ENCODE peak calls at places on chromosomes 2 and 18, in six cellular contexts. C is sigmoid colon, G is prostate gland, I is spleen, Q is HCT116, X is vagina. B is an unnamed sample. For H3K27me3, the result is how much of the 10 kb centered on the place peaks cover.

GRCh38 chr18:32010124-32010745 is 8.4 kb upstream of the RNF125 start:
- DNase-seq in C (no peak), G (no peak), I (no peak), Q (peak), X (no peak), B (no peak)

GRCh38 chr2:128317186-128317897 is 1.3 kb downstream of the HS6ST1 start:
- DNase-seq in C (peak), G (peak), I (peak), Q (no peak), X (peak), B (peak)

GRCh38 chr2:53098323-53099073 is 669.1 kb upstream of the CHAC2 start:
- DNase-seq in C (no peak), G (no peak), I (no peak), Q (no peak), X (no peak), B (no peak)

GRCh38 chr2:184530239-184530638 is 68.1 kb upstream of the ZNF804A start:
- DNase-seq in C (no peak), G (no peak), I (peak), Q (no peak), X (no peak), B (no peak)

GRCh38 chr2:106159867-106160785 is 34.0 kb downstream of the UXS1 start:
- DNase-seq in C (no peak), G (no peak), I (peak), Q (no peak), X (no peak), B (no peak)

GRCh38 chr2:36338827-36339145 is 16.8 kb upstream of the CRIM1 start:
- DNase-seq in C (no peak), G (no peak), I (no peak), Q (no peak), X (no peak), B (no peak)

GRCh38 chr2:157793053-157793612 is 83.0 kb downstream of the ACVR1 start:
- DNase-seq in C (no peak), G (no peak), I (no peak), Q (no peak), X (no peak), B (no peak)

GRCh38 chr2:84970266-84970955 is 550 bp upstream of the KCMF1 start:
- DNase-seq in C (peak), G (peak), I (peak), Q (no peak), X (no peak), B (peak)

GRCh38 chr2:12636837-12637581 is 79.7 kb upstream of the TRIB2 start:
- DNase-seq in C (no peak), G (no peak), I (no peak), Q (no peak), X (no peak), B (no peak)

GRCh38 chr2:133522204-133522603 is 46.1 kb downstream of the NCKAP5 start:
- DNase-seq in C (no peak), G (no peak), I (no peak), Q (no peak), X (no peak), B (no peak)

GRCh38 chr18:10197097-10197496 is 257.3 kb upstream of the APCDD1 start:
- DNase-seq in C (no peak), G (no peak), I (no peak), Q (no peak), X (no peak), B (no peak)

GRCh38 chr2:30756051-30756719 is 51.1 kb downstream of the CAPN13 start:
- DNase-seq in C (peak), G (peak), I (peak), Q (no peak), X (no peak), B (no peak)

GRCh38 chr2:19733951-19734425 is 167.8 kb downstream of the TTC32 start:
- DNase-seq in C (no peak), G (no peak), I (no peak), Q (no peak), X (no peak), B (no peak)

GRCh38 chr2:17851731-17852585 is 26.5 kb upstream of the KCNS3 start:
- DNase-seq in C (peak), G (peak), I (no peak), Q (peak), X (peak), B (peak)

GRCh38 chr2:98027955-98028593 is 32.3 kb upstream of the TMEM131 start:
- DNase-seq in C (no peak), G (no peak), I (no peak), Q (no peak), X (no peak), B (no peak)

GRCh38 chr2:209845666-209846065 is 74.0 kb downstream of the UNC80 start:
- DNase-seq in C (no peak), G (no peak), I (no peak), Q (no peak), X (no peak), B (no peak)

GRCh38 chr2:7666561-7667259 is 749.5 kb downstream of the RNF144A start:
- DNase-seq in C (no peak), G (no peak), I (no peak), Q (no peak), X (no peak), B (no peak)

GRCh38 chr18:2890606-2891005 is 43.8 kb downstream of the EMILIN2 start:
- DNase-seq in C (no peak), G (no peak), I (no peak), Q (no peak), X (no peak), B (no peak)

GRCh38 chr2:99722726-99723125 is 232.9 kb upstream of the REV1 start:
- DNase-seq in C (no peak), G (no peak), I (no peak), Q (no peak), X (no peak), B (no peak)

GRCh38 chr2:229330952-229331351 is 59.9 kb upstream of the PID1 start:
- DNase-seq in C (no peak), G (no peak), I (no peak), Q (no peak), X (no peak), B (no peak)

GRCh38 chr18:6881034-6881800 is 151.7 kb downstream of the ARHGAP28 start:
- DNase-seq in C (no peak), G (peak), I (no peak), Q (no peak), X (no peak), B (no peak)

GRCh38 chr2:217478831-217479435 is 523.9 kb downstream of the TNS1 start:
- DNase-seq in C (no peak), G (no peak), I (no peak), Q (no peak), X (no peak), B (no peak)

GRCh38 chr2:171434671-171434980 is 600 bp downstream of the DCAF17 start:
- DNase-seq in C (peak), G (peak), I (no peak), Q (no peak), X (no peak), B (peak)

GRCh38 chr18:28834889-28835288 is 658.0 kb upstream of the CDH2 start:
- DNase-seq in C (no peak), G (no peak), I (no peak), Q (no peak), X (no peak), B (no peak)

GRCh38 chr18:76592981-76593381 is 97.9 kb upstream of the ZNF516 start:
- DNase-seq in C (no peak), G (no peak), I (no peak), Q (no peak), X (no peak), B (no peak)

GRCh38 chr2:205650450-205650849 is 31.9 kb upstream of the NRP2 start:
- DNase-seq in C (no peak), G (no peak), I (no peak), Q (no peak), X (peak), B (no peak)

GRCh38 chr2:205654878-205655601 is 27.3 kb upstream of the NRP2 start:
- DNase-seq in C (no peak), G (no peak), I (no peak), Q (no peak), X (peak), B (no peak)

GRCh38 chr2:232937278-232937906 is 67.3 kb downstream of the SNORC start:
- DNase-seq in C (no peak), G (no peak), I (no peak), Q (no peak), X (no peak), B (no peak)

GRCh38 chr2:235085476-235085875 is 133.7 kb downstream of the SH3BP4 start:
- DNase-seq in C (no peak), G (no peak), I (no peak), Q (no peak), X (no peak), B (no peak)

GRCh38 chr2:23388292-23388691 is 3.3 kb downstream of the KLHL29 start:
- DNase-seq in C (no peak), G (no peak), I (no peak), Q (no peak), X (no peak), B (no peak)

GRCh38 chr2:172256886-172257285 is 154.2 kb upstream of the DLX2 start:
- DNase-seq in C (no peak), G (no peak), I (no peak), Q (no peak), X (no peak), B (no peak)

GRCh38 chr2:238711346-238711745 is 136.5 kb upstream of the TWIST2 start:
- DNase-seq in C (no peak), G (peak), I (no peak), Q (no peak), X (no peak), B (no peak)

GRCh38 chr2:148614332-148615049 is 30.1 kb upstream of the EPC2 start:
- DNase-seq in C (no peak), G (no peak), I (no peak), Q (peak), X (no peak), B (peak)

GRCh38 chr2:67323209-67323991 is 73.7 kb upstream of the ETAA1 start:
- DNase-seq in C (no peak), G (no peak), I (no peak), Q (no peak), X (no peak), B (no peak)

GRCh38 chr2:126909366-126909765 is 10.7 kb downstream of the TEX51 start:
- DNase-seq in C (no peak), G (no peak), I (no peak), Q (no peak), X (peak), B (no peak)

GRCh38 chr18:49613741-49614151 is 51.9 kb downstream of the LIPG start:
- DNase-seq in C (no peak), G (peak), I (no peak), Q (no peak), X (no peak), B (no peak)

GRCh38 chr2:647691-648231 is 29.4 kb downstream of the TMEM18 start:
- DNase-seq in C (peak), G (peak), I (no peak), Q (no peak), X (peak), B (no peak)

GRCh38 chr2:42101641-42102605 is 54.1 kb downstream of the PKDCC start:
- DNase-seq in C (peak), G (no peak), I (peak), Q (no peak), X (no peak), B (peak)

DNA sequence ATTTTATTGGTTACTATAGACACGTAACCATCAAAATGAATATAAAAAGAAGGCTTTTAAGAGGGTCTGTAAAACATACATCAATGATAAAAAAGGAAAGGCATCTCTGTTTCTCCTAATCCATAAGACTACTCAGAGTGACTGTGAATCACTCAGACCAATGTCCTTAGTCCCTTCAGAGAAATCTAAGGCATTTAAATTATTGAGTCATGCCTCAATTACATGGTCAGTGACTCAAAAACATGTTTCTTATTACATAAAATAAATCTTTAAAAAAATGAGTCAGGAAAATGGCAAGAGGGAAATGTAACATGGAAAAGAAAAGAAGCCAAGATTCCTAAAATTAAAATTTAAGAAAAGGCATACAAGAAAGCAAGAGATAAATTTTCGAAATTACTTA is 146.6 kb downstream of the ERBB4 start:
- DNase-seq in C (no peak), G (no peak), I (no peak), Q (no peak), X (no peak), B (no peak)
- H3K27ac ChIP-seq in C (no peak), G (no peak), I (no peak), Q (no peak), X (no peak), B (no peak)

GRCh38 chr2:10087360-10087759 is 7.1 kb upstream of the CYS1 start:
- DNase-seq in C (no peak), G (no peak), I (no peak), Q (no peak), X (no peak), B (no peak)

GRCh38 chr2:10084956-10085851 is 5.0 kb upstream of the CYS1 start:
- DNase-seq in C (no peak), G (no peak), I (no peak), Q (no peak), X (no peak), B (no peak)

GRCh38 chr2:10084567-10084910 is 4.3 kb upstream of the CYS1 start:
- DNase-seq in C (no peak), G (no peak), I (no peak), Q (no peak), X (no peak), B (no peak)

GRCh38 chr2:10086950-10087349 is 6.7 kb upstream of the CYS1 start:
- DNase-seq in C (no peak), G (no peak), I (no peak), Q (no peak), X (no peak), B (no peak)

DNA sequence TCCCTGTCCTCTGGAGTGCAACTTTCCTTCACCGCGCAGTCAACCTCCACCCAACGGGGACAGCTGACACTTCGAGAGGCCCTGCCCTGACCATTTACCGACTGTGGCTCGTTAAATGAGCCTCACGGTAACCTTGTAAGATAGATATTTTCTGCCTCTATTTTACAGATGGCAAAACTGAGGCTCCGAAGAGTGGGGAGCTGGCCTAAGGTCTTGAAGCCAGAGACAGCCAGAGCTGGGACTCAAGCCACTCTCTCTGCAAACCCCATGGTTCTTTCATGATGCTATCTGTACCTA is 5.6 kb upstream of the CYS1 start:
- DNase-seq in C (no peak), G (no peak), I (no peak), Q (no peak), X (no peak), B (no peak)
- H3K27me3 ChIP-seq in C (under half), G (under half), I (half or more), Q (under half), X (under half), B (half or more)

DNA sequence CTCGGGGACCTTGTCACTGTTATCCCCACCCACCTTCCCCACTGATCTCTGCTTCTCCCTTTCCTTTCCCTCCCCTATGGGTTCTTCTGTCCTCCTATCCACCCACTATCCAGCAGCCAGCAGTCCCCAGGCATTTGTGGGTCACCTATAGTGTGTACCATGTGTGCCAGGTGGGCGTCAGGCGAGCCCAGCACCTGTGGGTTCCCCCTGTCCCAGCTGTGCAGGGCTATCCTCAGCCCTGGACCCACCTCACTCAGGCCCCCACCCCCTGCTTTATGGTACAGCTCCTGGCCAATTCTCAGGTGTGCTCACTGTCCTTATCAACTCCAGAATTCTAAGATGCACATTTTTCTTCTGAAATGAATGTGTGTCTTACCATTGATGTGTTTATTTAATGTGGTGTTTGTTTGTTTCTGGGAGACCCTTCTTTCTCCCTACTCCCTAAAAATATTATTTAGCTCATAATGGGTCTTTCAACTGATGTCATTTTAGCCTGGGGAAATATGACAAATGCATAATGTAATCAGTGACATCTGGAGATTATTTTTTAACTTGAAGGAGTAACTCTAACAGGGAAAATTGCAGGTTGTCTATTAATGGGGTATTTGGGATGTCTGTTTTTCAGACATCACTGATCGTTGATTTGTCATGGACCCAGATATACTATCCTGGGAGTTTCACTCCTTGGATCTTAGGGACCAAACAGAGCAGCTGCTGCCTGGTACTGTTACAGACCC is 230.5 kb downstream of the LOXHD1 start:
- DNase-seq in C (no peak), G (no peak), I (no peak), Q (no peak), X (peak), B (no peak)
- TF ChIP-seq POLR2AphosphoS5 in C (no peak), G (no peak), I (no peak), Q (no peak), X (no peak), B (no peak)

GRCh38 chr18:52791321-52791720 is 451.3 kb downstream of the DCC start:
- DNase-seq in C (no peak), G (no peak), I (no peak), Q (no peak), X (no peak), B (no peak)
- H3K27ac ChIP-seq in C (no peak), G (no peak), I (no peak), Q (no peak), X (no peak), B (no peak)

GRCh38 chr18:22337878-22338277 is 79.8 kb downstream of the CTAGE1 start:
- DNase-seq in C (no peak), G (no peak), I (no peak), Q (no peak), X (no peak), B (no peak)

GRCh38 chr18:22337311-22337710 is 80.4 kb downstream of the CTAGE1 start:
- DNase-seq in C (no peak), G (no peak), I (no peak), Q (no peak), X (no peak), B (no peak)

GRCh38 chr18:22339913-22340312 is 77.8 kb downstream of the CTAGE1 start:
- DNase-seq in C (no peak), G (no peak), I (no peak), Q (no peak), X (no peak), B (no peak)

GRCh38 chr18:22342625-22343024 is 75.1 kb downstream of the CTAGE1 start:
- DNase-seq in C (no peak), G (no peak), I (no peak), Q (no peak), X (no peak), B (peak)

DNA sequence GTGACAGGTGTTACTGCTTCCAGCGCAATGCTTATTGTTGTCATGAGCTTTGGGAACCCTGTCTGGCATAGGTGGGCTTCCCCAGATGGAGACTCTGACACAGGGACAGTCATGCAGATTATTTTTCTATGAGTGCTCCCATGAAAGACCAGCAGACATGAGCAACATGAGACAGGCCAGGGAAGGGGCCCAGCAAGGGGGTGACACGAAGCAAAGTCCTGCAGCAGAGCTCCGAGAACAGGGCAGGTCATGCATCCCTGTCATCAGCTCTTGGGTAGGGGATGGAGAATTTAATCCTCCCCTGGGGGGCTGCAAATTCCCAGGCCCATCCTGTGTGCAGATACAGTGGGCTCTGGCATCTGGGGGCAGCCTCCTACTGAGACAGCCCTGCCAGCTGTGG is 77.4 kb downstream of the CTAGE1 start:
- DNase-seq in C (no peak), G (no peak), I (no peak), Q (no peak), X (no peak), B (no peak)
- H3K27me3 ChIP-seq in C (under half), G (under half), I (under half), Q (under half), X (under half), B (under half)

DNA sequence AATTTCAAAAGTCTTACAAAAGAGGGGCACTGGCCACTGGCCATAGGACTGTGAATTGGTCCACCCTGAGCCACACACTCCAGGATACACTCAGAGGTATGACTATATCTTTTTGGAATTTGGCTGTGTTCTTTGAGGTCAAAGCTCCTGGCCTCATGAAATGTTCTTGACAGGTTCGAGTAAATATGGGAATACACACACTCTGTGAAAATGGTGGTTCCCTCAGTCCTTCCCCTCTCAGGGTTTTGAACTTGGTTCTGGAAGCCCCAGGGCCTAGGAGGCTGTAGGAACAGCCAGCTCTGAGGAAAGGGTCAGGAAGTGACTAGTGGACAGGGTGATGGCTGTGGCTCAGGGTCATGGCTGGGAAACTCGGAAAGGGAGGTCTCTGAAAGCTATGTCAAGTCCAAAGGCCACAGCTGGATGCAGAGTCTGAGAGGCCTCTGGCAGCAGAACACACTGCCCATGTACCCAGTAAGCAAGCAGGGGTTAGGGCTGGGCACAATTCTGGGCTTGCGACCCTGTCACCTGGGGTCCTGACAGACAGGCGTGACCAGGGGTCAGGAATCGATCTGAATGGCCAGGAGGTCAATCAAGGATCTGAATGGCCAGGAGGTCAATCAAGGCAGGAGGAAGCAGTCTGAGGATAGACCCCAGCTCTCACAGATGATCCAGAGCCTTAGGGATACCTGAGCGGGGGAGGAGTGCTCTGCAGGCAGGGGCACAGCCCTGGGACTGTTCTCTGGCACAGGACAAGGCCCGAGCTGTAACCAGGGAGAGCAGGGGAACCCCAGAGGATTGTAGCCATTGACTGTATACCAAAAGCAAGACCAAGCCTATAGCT is 223.4 kb upstream of the SMAD2 start:
- DNase-seq in C (no peak), G (no peak), I (no peak), Q (no peak), X (no peak), B (no peak)
- TF ChIP-seq POLR2AphosphoS5 in C (peak), G (no peak), I (peak), Q (no peak), X (no peak), B (no peak)

B was measured in transverse colon.